ENCODE peak calls at places on chromosomes 4 and X, in ten cellular contexts. W is K562; V is SK-N-SH; U is CD8-positive, alpha-beta memory T cell; R is epithelial cell of esophagus; C is endodermal cell; I is AG04450; K is HFF-Myc; P is OCI-LY7; Y is body of pancreas. D is an unnamed sample.

GRCh38 chr4:108950158-108950915 is 187.5 kb upstream of the ETNPPL start:
- DNase-seq in W (peak), V (no peak), U (no peak), R (no peak), C (no peak), I (no peak), K (no peak), P (no peak), Y (no peak), D (no peak)

GRCh38 chrX:11683057-11683456 is 17.3 kb upstream of the ARHGAP6 start:
- DNase-seq in W (no peak), V (no peak), U (no peak), R (no peak), C (no peak), I (no peak), K (no peak), P (no peak), Y (no peak), D (no peak)

GRCh38 chr4:7419961-7420660 is 14.6 kb downstream of the PSAPL1 start:
- DNase-seq in W (no peak), V (no peak), U (no peak), R (no peak), C (peak), I (no peak), K (no peak), P (no peak), Y (no peak), D (no peak)

GRCh38 chr4:138047290-138047689 is 194.9 kb downstream of the SLC7A11 start:
- DNase-seq in W (no peak), V (no peak), U (no peak), R (no peak), C (no peak), I (no peak), K (no peak), P (no peak), Y (no peak), D (no peak)

GRCh38 chr4:83129258-83129657 is 14.7 kb upstream of the PLAC8 start:
- DNase-seq in W (no peak), V (no peak), U (no peak), R (no peak), C (no peak), I (no peak), K (no peak), P (no peak), Y (no peak), D (no peak)

GRCh38 chrX:11766487-11766886 is 8.4 kb downstream of the MSL3 start:
- DNase-seq in W (no peak), V (no peak), U (peak), R (no peak), C (no peak), I (no peak), K (no peak), P (no peak), Y (no peak), D (no peak)

GRCh38 chr4:28296239-28296638 is 1435.6 kb downstream of the STIM2 start:
- DNase-seq in W (no peak), V (no peak), U (no peak), R (no peak), C (no peak), I (no peak), K (no peak), P (no peak), Y (no peak), D (no peak)

GRCh38 chrX:80792205-80792604 is 17.5 kb downstream of the BRWD3 start:
- DNase-seq in W (no peak), V (no peak), U (no peak), R (no peak), C (no peak), I (no peak), K (no peak), P (no peak), Y (no peak), D (no peak)

GRCh38 chrX:9340619-9341304 is 124.1 kb upstream of the TBL1X start:
- DNase-seq in W (no peak), V (peak), U (peak), R (no peak), C (peak), I (no peak), K (no peak), P (peak), Y (no peak), D (no peak)

GRCh38 chr4:25927361-25928040 is 13.5 kb downstream of the SMIM20 start:
- DNase-seq in W (no peak), V (no peak), U (no peak), R (no peak), C (no peak), I (no peak), K (no peak), P (no peak), Y (no peak), D (no peak)

GRCh38 chr4:3713346-3713745 is 52.8 kb upstream of the ADRA2C start:
- DNase-seq in W (no peak), V (no peak), U (no peak), R (no peak), C (no peak), I (no peak), K (no peak), P (no peak), Y (no peak), D (no peak)

GRCh38 chrX:47562615-47563243 is 1.7 kb downstream of the ARAF start:
- DNase-seq in W (no peak), V (no peak), U (no peak), R (peak), C (peak), I (no peak), K (no peak), P (peak), Y (no peak), D (no peak)

GRCh38 chr4:15654556-15655222 is 468 bp downstream of the FBXL5 start:
- DNase-seq in W (peak), V (no peak), U (no peak), R (peak), C (peak), I (no peak), K (no peak), P (peak), Y (peak), D (peak)

GRCh38 chrX:70454441-70455365 is 10.1 kb downstream of the DLG3 start:
- DNase-seq in W (peak), V (peak), U (peak), R (peak), C (peak), I (no peak), K (no peak), P (peak), Y (peak), D (peak)

GRCh38 chrX:41014776-41015175 is 70.5 kb upstream of the USP9X start:
- DNase-seq in W (no peak), V (no peak), U (no peak), R (peak), C (no peak), I (no peak), K (no peak), P (no peak), Y (no peak), D (no peak)

GRCh38 chrX:15350329-15350996 is 15.1 kb upstream of the PIGA start:
- DNase-seq in W (peak), V (peak), U (no peak), R (no peak), C (peak), I (no peak), K (no peak), P (no peak), Y (no peak), D (no peak)

GRCh38 chr4:70640192-70640591 is 11.6 kb downstream of the ENAM start:
- DNase-seq in W (no peak), V (no peak), U (no peak), R (no peak), C (no peak), I (no peak), K (no peak), P (no peak), Y (no peak), D (no peak)

GRCh38 chr4:144615182-144615581 is 30.8 kb upstream of the HHIP start:
- DNase-seq in W (no peak), V (no peak), U (no peak), R (peak), C (no peak), I (no peak), K (no peak), P (no peak), Y (no peak), D (no peak)

GRCh38 chr4:167290684-167291083 is 56.4 kb upstream of the SPOCK3 start:
- DNase-seq in W (no peak), V (peak), U (no peak), R (peak), C (no peak), I (no peak), K (no peak), P (no peak), Y (no peak), D (no peak)

GRCh38 chr4:72564184-72564583 is 4.8 kb downstream of the ADAMTS3 start:
- DNase-seq in W (no peak), V (no peak), U (no peak), R (peak), C (no peak), I (no peak), K (no peak), P (no peak), Y (no peak), D (no peak)

GRCh38 chr4:26081795-26082498 is 167.9 kb downstream of the SMIM20 start:
- DNase-seq in W (peak), V (no peak), U (peak), R (peak), C (no peak), I (no peak), K (no peak), P (peak), Y (no peak), D (peak)

GRCh38 chrX:103396186-103396585 is 19.8 kb downstream of the BEX3 start:
- DNase-seq in W (no peak), V (no peak), U (no peak), R (no peak), C (no peak), I (no peak), K (no peak), P (no peak), Y (no peak), D (no peak)

GRCh38 chrX:35380808-35381700 is 417.1 kb upstream of the MAGEB16 start:
- DNase-seq in W (no peak), V (peak), U (no peak), R (peak), C (no peak), I (no peak), K (no peak), P (peak), Y (peak), D (peak)

GRCh38 chr4:24932831-24933230 is 20.0 kb upstream of the CCDC149 start:
- DNase-seq in W (no peak), V (no peak), U (no peak), R (no peak), C (no peak), I (no peak), K (no peak), P (no peak), Y (no peak), D (no peak)

GRCh38 chrX:3159995-3160715 is 118.9 kb downstream of the ARSF start:
- DNase-seq in W (no peak), V (no peak), U (no peak), R (no peak), C (no peak), I (no peak), K (no peak), P (no peak), Y (no peak), D (no peak)

GRCh38 chrX:153733651-153734240 is 9.1 kb downstream of the ABCD1 start:
- DNase-seq in W (no peak), V (no peak), U (no peak), R (no peak), C (no peak), I (no peak), K (no peak), P (no peak), Y (no peak), D (no peak)

GRCh38 chr4:986949-987688 is at the start of gene IDUA:
- DNase-seq in W (peak), V (peak), U (peak), R (peak), C (peak), I (no peak), K (no peak), P (peak), Y (peak), D (peak)

GRCh38 chr4:151569650-151570049 is 160.7 kb downstream of the FHIP1A start:
- DNase-seq in W (no peak), V (no peak), U (no peak), R (peak), C (no peak), I (no peak), K (no peak), P (no peak), Y (peak), D (no peak)

GRCh38 chr4:182924497-182924896 is 7.3 kb upstream of the DCTD start:
- DNase-seq in W (no peak), V (no peak), U (no peak), R (no peak), C (no peak), I (no peak), K (no peak), P (no peak), Y (no peak), D (no peak)

GRCh38 chr4:6405417-6405747 is 67.0 kb downstream of the PPP2R2C start:
- DNase-seq in W (no peak), V (peak), U (no peak), R (no peak), C (peak), I (no peak), K (no peak), P (no peak), Y (no peak), D (no peak)

GRCh38 chr4:62676962-62677361 is 1476.8 kb downstream of the ADGRL3 start:
- DNase-seq in W (no peak), V (no peak), U (no peak), R (peak), C (no peak), I (no peak), K (no peak), P (no peak), Y (no peak), D (no peak)

GRCh38 chrX:72083291-72083690 is 48.4 kb downstream of the RTL5 start:
- DNase-seq in W (no peak), V (no peak), U (no peak), R (no peak), C (no peak), I (no peak), K (no peak), P (no peak), Y (no peak), D (no peak)

GRCh38 chr4:94457692-94458106 is 6.0 kb downstream of the PDLIM5 start:
- DNase-seq in W (no peak), V (peak), U (no peak), R (no peak), C (no peak), I (no peak), K (no peak), P (no peak), Y (no peak), D (no peak)
- H3K4me3 ChIP-seq in W (no peak), V (no peak), U (no peak), R (no peak), C (peak), I (no peak), K (no peak), P (no peak), Y (no peak), D (no peak)

DNA sequence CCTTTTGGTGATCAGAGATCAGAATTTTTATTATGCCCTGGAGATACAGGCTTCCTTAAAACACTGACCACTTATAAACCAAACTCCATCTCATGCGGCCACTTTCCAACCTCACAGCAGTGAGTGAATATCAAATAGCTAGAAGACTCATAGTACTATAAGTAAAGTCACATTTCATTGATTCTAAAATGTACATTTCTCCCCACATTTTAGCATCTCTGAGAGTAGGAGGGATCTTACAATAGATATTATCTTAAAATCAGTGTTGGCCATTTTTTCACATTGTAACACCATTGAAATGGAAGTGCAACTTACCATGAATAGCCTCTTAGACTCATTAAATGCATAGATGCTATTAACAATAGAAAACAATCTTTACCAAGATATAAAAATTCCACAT is 17.4 kb downstream of the PCYT1B start:
- DNase-seq in W (no peak), V (no peak), U (no peak), R (no peak), C (no peak), I (no peak), K (no peak), P (no peak), Y (no peak), D (no peak)
- H3K4me3 ChIP-seq in W (no peak), V (no peak), U (no peak), R (no peak), C (no peak), I (no peak), K (no peak), P (no peak), Y (no peak), D (no peak)

GRCh38 chrX:115561605-115562491 is 874 bp downstream of the PLS3 start:
- DNase-seq in W (peak), V (peak), U (no peak), R (peak), C (peak), I (no peak), K (no peak), P (no peak), Y (peak), D (peak)

GRCh38 chrX:115565888-115566287 is 4.9 kb downstream of the PLS3 start:
- DNase-seq in W (no peak), V (no peak), U (no peak), R (no peak), C (no peak), I (no peak), K (no peak), P (no peak), Y (no peak), D (no peak)

GRCh38 chrX:115563633-115564182 is 2.7 kb downstream of the PLS3 start:
- DNase-seq in W (no peak), V (no peak), U (no peak), R (no peak), C (no peak), I (no peak), K (no peak), P (no peak), Y (no peak), D (no peak)

GRCh38 chrX:115562492-115562872 is 1.5 kb downstream of the PLS3 start:
- DNase-seq in W (no peak), V (no peak), U (no peak), R (no peak), C (no peak), I (no peak), K (no peak), P (no peak), Y (no peak), D (peak)

GRCh38 chrX:115564243-115564642 is 3.3 kb downstream of the PLS3 start:
- DNase-seq in W (no peak), V (no peak), U (no peak), R (no peak), C (no peak), I (no peak), K (no peak), P (no peak), Y (no peak), D (no peak)
- H3K4me3 ChIP-seq in W (no peak), V (no peak), U (no peak), R (no peak), C (no peak), I (peak), K (no peak), P (no peak), Y (no peak), D (no peak)

GRCh38 chr4:184421558-184422155 is 52.7 kb downstream of the IRF2 start:
- DNase-seq in W (no peak), V (no peak), U (no peak), R (no peak), C (no peak), I (no peak), K (no peak), P (no peak), Y (no peak), D (no peak)
- H3K4me3 ChIP-seq in W (no peak), V (no peak), U (peak), R (no peak), C (no peak), I (no peak), K (no peak), P (peak), Y (no peak), D (no peak)

GRCh38 chr4:74000301-74000700 is 1.8 kb upstream of the CXCL5 start:
- DNase-seq in W (no peak), V (no peak), U (no peak), R (no peak), C (no peak), I (no peak), K (no peak), P (no peak), Y (no peak), D (no peak)

DNA sequence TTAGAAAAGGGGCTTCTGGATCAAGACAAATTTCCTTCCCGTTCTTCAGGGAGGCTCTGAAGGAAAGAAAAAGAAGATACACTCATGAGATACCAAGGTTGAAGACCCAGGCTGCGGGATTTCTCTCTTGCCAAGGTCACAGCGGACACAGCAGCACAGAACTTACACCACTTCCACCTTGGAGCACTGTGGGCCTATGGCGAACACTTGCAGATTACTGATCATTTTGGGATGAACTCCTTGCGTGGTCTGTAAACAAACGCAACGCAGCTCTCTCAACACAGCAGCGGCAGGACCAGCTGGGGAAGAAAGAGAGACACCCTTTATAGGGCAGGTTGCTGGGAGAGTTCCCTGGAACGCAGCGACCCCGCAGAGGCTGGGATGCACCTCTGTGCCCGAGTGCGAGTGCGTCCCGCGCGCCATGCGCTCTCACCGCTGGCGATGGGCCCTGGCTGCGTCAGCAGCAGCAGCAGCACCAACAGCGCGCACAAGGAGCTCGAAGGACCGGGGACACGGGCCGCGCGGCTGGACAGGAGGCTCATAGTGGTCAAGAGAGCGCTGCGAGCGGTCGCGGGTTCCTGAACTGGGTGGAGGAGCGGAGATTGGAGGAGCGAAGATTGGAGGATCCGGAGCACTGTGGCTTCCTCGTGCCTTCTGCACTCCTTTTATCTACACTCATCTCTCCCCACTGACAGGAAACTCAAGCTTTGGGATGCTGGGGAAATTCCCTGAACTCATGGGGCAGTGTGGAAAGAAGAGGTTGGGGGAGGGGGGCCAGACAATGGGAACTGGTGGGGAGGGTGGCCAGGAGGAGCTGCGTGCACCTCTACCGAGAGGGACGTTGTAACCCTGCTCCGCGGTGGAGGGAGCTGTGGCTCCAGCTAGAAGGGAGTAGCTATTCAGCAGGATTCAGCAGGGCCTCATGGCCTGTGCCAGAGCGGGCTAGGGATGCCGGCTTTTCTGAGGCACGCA is at the start of gene CXCL5:
- DNase-seq in W (no peak), V (no peak), U (no peak), R (peak), C (peak), I (no peak), K (no peak), P (no peak), Y (peak), D (no peak)
- H3K4me3 ChIP-seq in W (no peak), V (no peak), U (no peak), R (peak), C (peak), I (peak), K (peak), P (no peak), Y (no peak), D (no peak)

DNA sequence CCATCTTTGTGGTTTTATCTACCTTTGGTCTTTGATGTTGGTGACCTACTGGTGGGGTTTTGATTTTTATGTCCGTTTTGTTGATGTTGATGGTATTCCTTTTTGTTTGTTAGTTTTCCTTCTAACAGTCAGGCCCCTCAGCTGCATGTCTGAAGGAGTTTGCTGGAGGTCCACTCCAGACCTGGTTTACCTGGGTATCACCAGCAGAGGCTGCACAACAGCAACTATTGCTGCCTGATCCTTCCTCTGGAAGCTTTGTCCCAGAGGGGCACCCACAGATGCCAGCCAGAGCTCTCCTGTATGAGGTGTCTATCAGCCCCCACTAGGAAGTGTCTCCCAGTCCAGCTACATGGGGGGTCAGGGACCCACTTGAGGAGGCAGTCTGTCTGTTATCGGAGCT is 199.3 kb upstream of the WDFY3 start:
- DNase-seq in W (no peak), V (no peak), U (no peak), R (no peak), C (no peak), I (no peak), K (no peak), P (no peak), Y (no peak), D (no peak)
- H3K4me3 ChIP-seq in W (no peak), V (no peak), U (no peak), R (no peak), C (no peak), I (no peak), K (no peak), P (no peak), Y (no peak), D (no peak)

GRCh38 chrX:54359408-54359807 is 1.6 kb upstream of the WNK3 start:
- DNase-seq in W (no peak), V (no peak), U (no peak), R (no peak), C (no peak), I (no peak), K (no peak), P (no peak), Y (no peak), D (no peak)
- H3K4me3 ChIP-seq in W (no peak), V (no peak), U (no peak), R (no peak), C (peak), I (no peak), K (no peak), P (no peak), Y (no peak), D (no peak)

GRCh38 chr4:174136013-174136412 is 147.5 kb downstream of the FBXO8 start:
- DNase-seq in W (no peak), V (peak), U (no peak), R (no peak), C (no peak), I (no peak), K (no peak), P (no peak), Y (peak), D (no peak)
- H3K4me3 ChIP-seq in W (peak), V (peak), U (no peak), R (no peak), C (no peak), I (no peak), K (no peak), P (no peak), Y (no peak), D (no peak)

D was measured in Caco-2.